ENCODE peak calls at places on chromosomes 6 and 20, in nine cellular contexts. U is upper lobe of right lung, W is HFFc6, J is brain microvascular endothelial cell, Y is neural progenitor cell, B is RWPE2, R is Peyer's patch, T is heart right ventricle, A is sigmoid colon. D is an unnamed sample.

GRCh38 chr20:53126185-53126584 is 154.0 kb downstream of the TSHZ2 start:
- DNase-seq in Y (peak), U (no peak), A (no peak), R (no peak), J (no peak), W (no peak), T (no peak), B (no peak), D (no peak)

GRCh38 chr6:3868544-3868943 is 19.4 kb downstream of the FAM50B start:
- DNase-seq in R (no peak), A (no peak), B (no peak), U (no peak), Y (no peak), W (no peak), T (no peak), J (no peak), D (no peak)

GRCh38 chr20:43438578-43439316 is 18.9 kb upstream of the SRSF6 start:
- DNase-seq in R (no peak), T (no peak), W (no peak), U (no peak), A (no peak), Y (no peak), B (peak), J (no peak), D (no peak)

GRCh38 chr6:151502499-151502898 is 8.7 kb downstream of the CCDC170 start:
- DNase-seq in Y (no peak), R (no peak), U (no peak), B (no peak), A (no peak), W (no peak), J (no peak), T (no peak), D (no peak)

GRCh38 chr6:52670502-52671409 is at the start of gene TMEM14A:
- DNase-seq in Y (peak), U (peak), R (peak), T (peak), A (peak), J (peak), B (peak), W (peak), D (peak)

GRCh38 chr6:12813321-12813720 is 96.8 kb downstream of the PHACTR1 start:
- DNase-seq in A (no peak), R (no peak), U (no peak), T (no peak), W (peak), J (no peak), Y (no peak), B (no peak), D (no peak)

GRCh38 chr20:45823949-45824835 is 2.9 kb downstream of the TNNC2 start:
- DNase-seq in B (no peak), R (peak), A (peak), U (no peak), J (no peak), T (peak), Y (peak), W (peak), D (peak)

GRCh38 chr6:155093430-155093829 is 98.3 kb downstream of the TIAM2 start:
- DNase-seq in A (no peak), J (no peak), R (no peak), T (no peak), U (no peak), Y (no peak), B (no peak), W (no peak), D (peak)

GRCh38 chr6:160679402-160679769 is 15.3 kb upstream of the LPA start:
- DNase-seq in R (no peak), J (no peak), B (no peak), T (no peak), W (no peak), U (peak), Y (peak), A (no peak), D (no peak)

GRCh38 chr6:125867483-125867935 is 76.7 kb downstream of the NCOA7 start:
- DNase-seq in J (no peak), R (no peak), T (no peak), W (peak), Y (peak), B (peak), U (peak), A (no peak), D (no peak)

GRCh38 chr6:130282234-130282995 is 59.7 kb upstream of the SAMD3 start:
- DNase-seq in W (peak), U (no peak), B (no peak), A (no peak), Y (peak), T (no peak), R (no peak), J (peak), D (peak)
- TF ChIP-seq CTCF in W (peak), U (peak), B (peak), A (no peak), Y (peak), T (no peak), R (no peak), J (peak), D (peak)

GRCh38 chr20:4134861-4135379 is 119.6 kb upstream of the RNF24 start:
- DNase-seq in W (no peak), U (no peak), J (no peak), Y (no peak), R (no peak), B (peak), T (no peak), A (no peak), D (no peak)
- TF ChIP-seq CTCF in W (no peak), U (no peak), J (no peak), Y (no peak), R (no peak), B (no peak), T (no peak), A (no peak), D (no peak)

GRCh38 chr6:86306210-86306609 is 631.1 kb upstream of the HTR1E start:
- DNase-seq in B (no peak), W (no peak), J (no peak), T (no peak), U (no peak), Y (no peak), R (no peak), A (no peak), D (no peak)
- TF ChIP-seq CTCF in B (no peak), W (no peak), J (no peak), T (no peak), U (no peak), Y (no peak), R (no peak), A (no peak), D (no peak)

GRCh38 chr6:112027942-112028674 is 25.8 kb upstream of the CCN6 start:
- DNase-seq in R (no peak), A (no peak), T (no peak), W (no peak), J (no peak), Y (no peak), U (no peak), B (no peak), D (peak)

GRCh38 chr6:112021911-112022310 is 32.0 kb upstream of the CCN6 start:
- DNase-seq in W (no peak), T (no peak), J (no peak), A (no peak), Y (no peak), R (no peak), B (no peak), U (no peak), D (no peak)

GRCh38 chr6:112026933-112027332 is 27.0 kb upstream of the CCN6 start:
- DNase-seq in U (no peak), R (no peak), J (no peak), B (no peak), Y (no peak), T (no peak), A (no peak), W (no peak), D (no peak)

GRCh38 chr6:112022749-112023148 is 31.2 kb upstream of the CCN6 start:
- DNase-seq in T (no peak), J (no peak), W (no peak), U (no peak), Y (no peak), A (no peak), R (no peak), B (no peak), D (no peak)

DNA sequence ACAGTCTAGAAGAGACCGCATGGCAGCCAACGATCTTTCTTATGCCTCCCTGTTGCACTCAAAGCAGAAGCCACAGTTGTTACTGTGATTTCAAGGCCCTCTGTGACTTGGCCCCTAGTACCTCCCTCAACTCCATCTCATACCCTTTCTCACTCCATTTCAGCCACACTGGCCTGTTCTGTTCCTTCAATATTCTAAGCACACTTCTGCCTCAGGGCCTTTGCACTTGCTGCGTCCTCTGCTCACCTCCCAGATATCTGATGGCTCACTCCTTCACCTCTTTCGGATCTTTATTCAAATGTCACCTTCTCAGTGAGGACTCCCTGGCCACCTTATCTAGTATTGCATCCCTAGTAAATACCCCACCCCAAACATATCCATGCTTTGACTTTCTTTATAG is 29.4 kb upstream of the CCN6 start:
- DNase-seq in T (no peak), J (no peak), A (no peak), U (no peak), R (no peak), B (no peak), W (no peak), Y (no peak), D (no peak)
- TF ChIP-seq CTCF in T (no peak), J (no peak), A (no peak), U (no peak), R (no peak), B (no peak), W (no peak), Y (no peak), D (no peak)

DNA sequence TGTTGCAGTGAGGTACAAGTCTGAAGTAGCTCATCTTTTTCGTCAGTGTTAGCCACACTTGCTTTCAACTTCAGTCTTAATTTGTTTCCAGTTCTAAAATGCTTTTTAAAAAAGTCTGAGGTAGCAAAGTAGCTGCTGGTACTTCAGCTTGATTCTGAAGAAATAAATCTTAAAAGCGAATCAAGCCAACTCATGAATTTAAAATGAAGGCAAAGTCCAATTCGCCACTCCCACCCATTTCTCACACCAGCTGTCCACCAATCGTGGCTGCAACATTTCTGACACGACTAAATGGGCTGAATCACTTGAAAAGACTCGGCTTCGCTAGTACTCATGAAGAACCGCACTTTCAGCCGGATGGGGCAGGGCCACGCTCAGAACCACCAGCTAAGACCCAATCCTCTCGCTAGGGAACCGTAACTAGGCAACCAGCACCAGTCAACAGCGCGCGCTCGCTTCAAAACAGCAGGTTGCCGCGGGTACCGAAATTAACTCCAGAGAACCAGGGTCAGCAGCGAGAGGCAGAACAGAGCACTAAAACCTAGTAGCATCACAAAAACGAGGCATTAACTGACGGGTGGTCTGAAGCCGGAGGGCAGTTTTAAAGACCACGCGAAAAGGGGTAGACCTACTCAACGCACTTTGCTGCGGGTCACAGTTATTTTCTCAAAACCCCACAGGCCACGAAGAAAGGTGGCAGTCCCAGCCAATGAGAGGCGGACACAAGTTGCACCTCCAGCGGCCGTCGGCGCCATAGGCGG is 900 bp downstream of the BCLAF1 start:
- DNase-seq in R (peak), W (peak), U (peak), A (peak), Y (peak), B (peak), T (peak), J (peak), D (peak)
- TF ChIP-seq CTCF in R (peak), W (no peak), U (peak), A (peak), Y (peak), B (peak), T (peak), J (peak), D (peak)

DNA sequence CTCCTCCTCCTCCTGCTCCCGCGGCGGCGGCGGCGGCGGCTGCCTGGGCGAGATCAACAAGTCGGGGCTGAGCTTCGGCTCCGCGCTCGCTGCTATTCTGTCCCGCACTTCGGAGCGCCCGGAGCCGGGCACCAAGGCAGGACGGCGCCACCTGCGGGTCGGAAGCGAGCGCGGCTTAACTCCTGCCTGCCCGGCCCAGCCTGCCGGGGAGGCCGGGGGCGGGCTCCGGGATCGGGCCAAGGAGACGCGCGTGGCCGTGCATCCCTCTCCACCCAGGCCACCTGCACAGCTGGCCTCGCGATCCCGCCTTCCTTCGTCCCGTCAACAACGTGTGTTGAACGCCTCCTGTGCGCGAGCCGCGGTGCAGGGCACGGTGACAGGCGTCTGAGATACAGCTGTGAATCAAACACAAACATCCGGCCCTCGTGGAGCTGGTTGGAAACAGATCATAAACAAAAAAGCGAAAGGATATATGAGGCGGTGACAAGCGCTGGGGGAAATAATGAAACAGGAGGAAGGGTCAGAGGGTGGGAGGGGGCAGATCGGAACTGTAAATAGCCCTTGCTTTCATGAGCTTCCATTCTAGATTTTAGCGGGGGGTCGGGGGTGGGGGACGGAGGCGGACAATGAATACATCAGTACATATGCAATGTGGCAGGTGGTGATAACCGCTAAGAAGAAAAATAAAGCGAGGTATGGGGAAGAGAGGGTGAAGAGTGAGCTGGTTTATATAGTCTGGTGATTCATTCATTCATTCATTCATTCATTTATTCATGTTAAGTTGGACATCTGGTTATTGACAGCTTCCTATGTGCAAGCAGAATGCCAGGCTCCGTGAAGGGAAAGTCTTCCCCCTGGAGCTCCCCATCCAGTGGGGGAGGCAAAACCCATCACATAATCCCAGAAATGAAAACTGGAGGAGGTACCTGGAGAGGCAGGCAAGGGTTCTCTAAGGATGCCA is 2.0 kb upstream of the KCNB1 start:
- DNase-seq in B (peak), J (peak), U (peak), W (peak), T (peak), Y (peak), A (peak), R (peak), D (peak)
- TF ChIP-seq CTCF in B (peak), J (peak), U (peak), W (peak), T (peak), Y (peak), A (peak), R (peak), D (peak)

GRCh38 chr6:42022755-42023384 is 27.5 kb upstream of the TAF8 start:
- DNase-seq in U (no peak), T (no peak), B (no peak), Y (no peak), W (no peak), R (no peak), J (no peak), A (no peak), D (peak)

GRCh38 chr6:42025066-42025789 is 25.1 kb upstream of the TAF8 start:
- DNase-seq in R (no peak), B (no peak), W (no peak), U (no peak), Y (no peak), A (no peak), J (no peak), T (no peak), D (no peak)

GRCh38 chr6:42025790-42026311 is 24.5 kb upstream of the TAF8 start:
- DNase-seq in J (no peak), A (no peak), U (no peak), R (no peak), Y (no peak), B (no peak), T (no peak), W (no peak), D (no peak)

GRCh38 chr6:42020967-42021366 is 29.4 kb upstream of the TAF8 start:
- DNase-seq in B (no peak), Y (no peak), J (no peak), T (no peak), A (no peak), W (no peak), U (no peak), R (no peak), D (no peak)

GRCh38 chr6:42021847-42022754 is 28.2 kb upstream of the TAF8 start:
- DNase-seq in T (no peak), B (no peak), Y (no peak), U (no peak), A (no peak), R (no peak), W (no peak), J (no peak), D (peak)
- TF ChIP-seq CTCF in T (no peak), B (no peak), Y (no peak), U (no peak), A (no peak), R (no peak), W (no peak), J (no peak), D (peak)

GRCh38 chr6:159608961-159609673 is 83.9 kb downstream of the SOD2 start:
- DNase-seq in U (no peak), Y (peak), W (peak), J (peak), A (no peak), B (no peak), T (no peak), R (no peak), D (peak)
- TF ChIP-seq CTCF in U (peak), Y (peak), W (peak), J (peak), A (no peak), B (peak), T (no peak), R (peak), D (no peak)

GRCh38 chr6:116631379-116631990 is 15.2 kb downstream of the RSPH4A start:
- DNase-seq in B (no peak), W (no peak), Y (peak), J (no peak), A (no peak), T (no peak), R (no peak), U (no peak), D (no peak)

GRCh38 chr6:116629467-116630063 is 13.3 kb downstream of the RSPH4A start:
- DNase-seq in Y (no peak), B (no peak), W (no peak), A (no peak), R (no peak), U (no peak), J (no peak), T (no peak), D (no peak)

DNA sequence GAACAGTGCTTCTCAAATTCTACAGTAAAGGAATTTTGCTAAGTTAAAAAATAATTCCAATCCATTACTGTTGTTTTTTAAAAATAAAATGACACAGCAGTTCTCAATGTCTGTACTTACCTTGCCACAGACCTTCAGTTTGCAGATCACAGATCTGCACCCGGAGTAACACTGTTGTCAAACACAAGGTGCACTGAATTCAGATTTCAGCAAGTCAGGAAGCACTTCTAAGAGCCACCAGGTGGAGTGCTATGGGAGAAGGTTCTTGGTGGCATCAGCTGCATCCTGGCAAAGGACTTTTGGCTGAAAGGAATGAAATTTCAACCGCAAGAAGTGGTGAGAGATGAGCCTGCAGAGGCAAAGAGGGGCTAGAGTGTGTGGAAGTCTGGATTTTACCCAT is 17.4 kb downstream of the RSPH4A start:
- DNase-seq in J (no peak), T (no peak), B (no peak), W (no peak), A (no peak), U (no peak), Y (peak), R (no peak), D (no peak)
- TF ChIP-seq CTCF in J (peak), T (no peak), B (peak), W (peak), A (no peak), U (no peak), Y (peak), R (no peak), D (no peak)

GRCh38 chr6:33427585-33428218 is 7.8 kb downstream of the SYNGAP1 start:
- DNase-seq in A (peak), W (no peak), J (no peak), B (no peak), T (peak), R (peak), U (peak), Y (peak), D (peak)
- TF ChIP-seq CTCF in A (no peak), W (no peak), J (peak), B (no peak), T (peak), R (no peak), U (no peak), Y (peak), D (no peak)